ENCODE peak calls at places on chromosomes 5 and 9, in eight cellular contexts. R is thoracic aorta, X is A673, Y is lung, T is aorta, S is body of pancreas, O is left ventricle myocardium inferior, K is breast epithelium. H is an unnamed sample.

GRCh38 chr9:121631978-121632418 is 19.4 kb upstream of the DAB2IP start:
- DNase-seq in K (no peak), Y (no peak), O (no peak), T (no peak), R (no peak), S (no peak), X (no peak), H (no peak)

GRCh38 chr9:131121346-131121745 is 4.0 kb upstream of the NUP214 start:
- DNase-seq in T (no peak), Y (no peak), S (no peak), K (no peak), O (no peak), X (no peak), R (no peak), H (no peak)

GRCh38 chr9:107809859-107810492 is 320.4 kb upstream of the KLF4 start:
- DNase-seq in X (no peak), O (no peak), R (no peak), Y (no peak), S (no peak), K (no peak), T (no peak), H (no peak)

GRCh38 chr9:87514136-87514535 is 16.5 kb downstream of the DAPK1 start:
- DNase-seq in K (no peak), X (no peak), R (no peak), Y (no peak), O (no peak), T (no peak), S (no peak), H (no peak)

GRCh38 chr9:136552117-136552685 is 6.4 kb upstream of the NOTCH1 start:
- DNase-seq in K (peak), O (no peak), T (no peak), R (no peak), X (no peak), Y (no peak), S (no peak), H (no peak)

GRCh38 chr5:7850241-7850532 is 746 bp downstream of the CFAP90 start:
- DNase-seq in T (peak), S (no peak), X (no peak), Y (no peak), R (no peak), O (no peak), K (no peak), H (no peak)

GRCh38 chr5:74019923-74020322 is 393.9 kb downstream of the ARHGEF28 start:
- DNase-seq in O (no peak), Y (no peak), R (no peak), T (no peak), S (no peak), X (no peak), K (no peak), H (no peak)

GRCh38 chr5:9042241-9042640 is 503.6 kb downstream of the SEMA5A start:
- DNase-seq in K (no peak), T (no peak), Y (no peak), S (no peak), R (no peak), O (no peak), X (no peak), H (no peak)

GRCh38 chr9:136786451-136786850 is 4.7 kb upstream of the TMEM141 start:
- DNase-seq in T (peak), S (no peak), K (no peak), X (no peak), Y (no peak), R (no peak), O (no peak), H (no peak)

GRCh38 chr5:94057655-94058054 is 316.3 kb upstream of the POU5F2 start:
- DNase-seq in X (peak), R (no peak), O (no peak), S (no peak), T (no peak), Y (no peak), K (no peak), H (no peak)

GRCh38 chr9:38263534-38263933 is 129.0 kb upstream of the ALDH1B1 start:
- DNase-seq in S (no peak), R (no peak), K (no peak), Y (no peak), T (no peak), O (no peak), X (peak), H (no peak)

GRCh38 chr9:136021891-136022681 is 60.9 kb upstream of the UBAC1 start:
- DNase-seq in Y (no peak), R (no peak), X (no peak), O (peak), S (peak), T (no peak), K (no peak), H (no peak)

GRCh38 chr5:40405985-40406384 is 273.7 kb upstream of the PTGER4 start:
- DNase-seq in X (no peak), Y (no peak), O (no peak), T (no peak), R (no peak), K (no peak), S (no peak), H (no peak)

DNA sequence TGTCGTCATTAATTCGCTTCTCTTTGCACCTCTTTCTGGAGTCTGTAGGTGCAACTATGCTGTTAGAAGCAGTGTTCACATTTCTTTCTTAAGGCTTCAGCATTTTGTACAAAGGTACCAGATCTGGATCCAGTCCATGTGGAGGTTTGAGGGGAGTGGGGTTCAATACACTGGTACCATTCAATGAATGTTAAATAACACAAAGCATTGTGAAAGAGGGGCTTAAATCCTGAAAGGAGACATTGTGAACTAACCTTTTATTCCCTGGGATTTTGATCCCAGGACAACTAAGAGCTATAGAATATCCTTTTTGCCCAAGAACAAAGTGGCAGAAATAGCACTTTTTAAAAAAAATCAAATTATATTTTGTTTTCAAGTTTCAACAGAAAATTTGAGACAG is 107.7 kb upstream of the VCAN start:
- DNase-seq in T (no peak), X (no peak), K (no peak), Y (no peak), R (no peak), O (no peak), S (no peak), H (no peak)
- H3K4me3 ChIP-seq in T (no peak), X (no peak), K (no peak), Y (no peak), R (no peak), O (no peak), S (no peak), H (no peak)

DNA sequence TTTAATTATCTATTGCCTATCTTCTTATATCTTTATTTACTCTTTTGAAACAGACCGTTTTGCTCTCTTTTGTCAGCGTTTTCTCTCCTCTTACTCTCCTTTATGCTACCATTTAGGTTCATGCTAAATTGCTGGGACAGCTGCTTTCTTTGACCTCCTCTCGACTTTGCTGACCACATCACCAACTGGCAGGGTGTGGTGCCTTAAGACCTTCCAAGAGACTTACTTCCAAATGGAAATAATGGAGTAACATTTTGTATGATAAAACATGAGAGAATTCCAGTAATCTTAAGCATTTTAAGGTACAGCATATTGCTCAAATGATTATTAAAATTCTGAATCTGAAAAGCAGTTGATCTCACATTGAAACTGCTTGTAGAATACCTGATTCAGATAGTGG is 71.5 kb upstream of the MEF2C start:
- DNase-seq in O (no peak), R (no peak), X (no peak), S (no peak), Y (no peak), K (no peak), T (no peak), H (no peak)
- H3K27ac ChIP-seq in O (no peak), R (peak), X (no peak), S (no peak), Y (no peak), K (no peak), T (no peak), H (no peak)

GRCh38 chr5:10536511-10536910 is 27.4 kb upstream of the ANKRD33B start:
- DNase-seq in X (no peak), S (no peak), T (no peak), O (no peak), Y (no peak), R (no peak), K (no peak), H (no peak)

GRCh38 chr5:10538789-10539684 is 24.8 kb upstream of the ANKRD33B start:
- DNase-seq in Y (no peak), K (no peak), R (no peak), X (no peak), T (no peak), O (no peak), S (no peak), H (no peak)

GRCh38 chr5:10538103-10538788 is 25.6 kb upstream of the ANKRD33B start:
- DNase-seq in S (no peak), K (no peak), X (no peak), R (no peak), O (no peak), Y (no peak), T (no peak), H (no peak)

GRCh38 chr5:10536931-10537579 is 26.8 kb upstream of the ANKRD33B start:
- DNase-seq in S (no peak), K (no peak), O (no peak), R (no peak), T (no peak), X (no peak), Y (no peak), H (no peak)

GRCh38 chr5:10537614-10538013 is 26.3 kb upstream of the ANKRD33B start:
- DNase-seq in Y (no peak), T (no peak), R (no peak), S (no peak), O (no peak), K (no peak), X (no peak), H (no peak)
- H3K4me3 ChIP-seq in Y (no peak), T (no peak), R (peak), S (no peak), O (no peak), K (no peak), X (no peak), H (no peak)

DNA sequence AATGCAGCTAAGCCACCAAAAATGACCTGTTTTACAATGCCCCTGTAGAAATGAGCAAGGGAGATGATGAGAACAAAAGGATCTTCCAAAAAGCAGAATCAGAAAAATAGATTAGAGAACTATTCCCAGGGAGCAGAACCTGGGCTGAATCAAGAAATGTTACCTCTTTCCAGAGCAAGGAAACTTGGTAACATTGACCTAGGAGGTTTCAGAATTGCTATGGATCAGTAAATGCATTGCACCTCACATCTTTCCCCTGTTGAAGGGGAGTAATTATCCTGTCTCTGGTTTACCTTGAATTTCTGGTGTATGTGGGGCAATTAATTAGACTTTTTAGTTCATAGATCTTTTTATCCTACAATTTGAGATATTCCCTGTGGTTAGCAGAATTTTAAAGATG is 151.2 kb upstream of the RAI14 start:
- DNase-seq in X (no peak), T (no peak), O (no peak), R (no peak), K (no peak), Y (no peak), S (no peak), H (no peak)
- H3K27ac ChIP-seq in X (no peak), T (peak), O (no peak), R (peak), K (peak), Y (no peak), S (no peak), H (no peak)

GRCh38 chr5:45697211-45697610 is 1.0 kb upstream of the HCN1 start:
- DNase-seq in R (no peak), O (no peak), K (no peak), T (no peak), Y (no peak), X (peak), S (no peak), H (no peak)

GRCh38 chr5:45694255-45694834 is 1.8 kb downstream of the HCN1 start:
- DNase-seq in K (no peak), R (no peak), Y (no peak), T (no peak), X (peak), O (no peak), S (no peak), H (no peak)

GRCh38 chr5:45695011-45695667 is 1.0 kb downstream of the HCN1 start:
- DNase-seq in R (no peak), Y (no peak), O (no peak), X (peak), S (no peak), T (no peak), K (no peak), H (no peak)

GRCh38 chr5:45695680-45696093 is 493 bp downstream of the HCN1 start:
- DNase-seq in S (no peak), Y (no peak), K (no peak), T (peak), X (no peak), R (no peak), O (no peak), H (no peak)

DNA sequence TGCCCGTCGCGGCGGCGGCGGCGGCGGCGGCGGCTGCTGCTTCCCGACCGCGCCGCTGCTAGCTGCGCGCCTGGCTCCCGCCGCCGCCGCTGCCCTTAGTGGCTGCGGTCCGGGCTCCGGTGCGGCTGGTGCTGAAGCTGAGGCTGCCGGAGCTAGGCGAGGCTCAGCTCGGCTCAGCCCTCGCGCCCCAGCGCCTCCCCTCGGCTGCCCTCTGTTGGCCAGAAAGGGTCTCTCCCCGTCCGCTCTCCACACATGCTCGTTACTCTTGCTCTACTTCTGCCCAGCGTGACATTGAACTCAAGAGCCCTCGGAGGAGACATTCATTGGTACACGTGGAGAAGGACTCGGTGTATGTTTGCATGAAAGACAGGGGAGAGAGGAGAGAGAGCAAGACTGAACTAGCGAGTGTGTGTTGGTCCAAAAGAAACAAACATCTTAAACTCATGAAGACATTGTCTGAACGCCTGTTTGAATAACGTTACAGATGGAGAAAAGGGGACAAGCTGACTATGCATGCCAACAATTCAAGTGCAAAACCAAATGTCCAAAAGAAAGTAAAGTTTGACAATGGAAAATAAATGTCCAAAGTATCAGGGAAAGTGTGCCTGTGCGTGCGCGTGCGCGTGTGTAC is at the start of gene HCN1:
- DNase-seq in O (peak), K (peak), R (no peak), X (peak), Y (peak), T (peak), S (peak), H (no peak)
- H3K4me3 ChIP-seq in O (peak), K (peak), R (peak), X (peak), Y (no peak), T (peak), S (peak), H (peak)

GRCh38 chr9:30349526-30350513 is 2034.6 kb upstream of the ACO1 start:
- DNase-seq in R (no peak), O (no peak), K (no peak), S (no peak), Y (no peak), T (no peak), X (no peak), H (no peak)
- H3K27ac ChIP-seq in R (no peak), O (no peak), K (no peak), S (no peak), Y (no peak), T (no peak), X (no peak), H (no peak)

GRCh38 chr5:179270581-179271300 is 74.5 kb downstream of the ADAMTS2 start:
- DNase-seq in X (no peak), R (no peak), S (no peak), O (peak), T (peak), Y (no peak), K (no peak), H (no peak)
- H3K4me3 ChIP-seq in X (no peak), R (no peak), S (no peak), O (no peak), T (no peak), Y (no peak), K (no peak), H (no peak)

GRCh38 chr5:126961702-126962101 is 68.7 kb downstream of the MARCHF3 start:
- DNase-seq in R (no peak), K (no peak), Y (no peak), S (no peak), O (no peak), X (no peak), T (no peak), H (no peak)

GRCh38 chr5:126967808-126968466 is 62.4 kb downstream of the MARCHF3 start:
- DNase-seq in Y (no peak), S (no peak), R (no peak), X (no peak), T (no peak), O (no peak), K (no peak), H (no peak)

GRCh38 chr5:126965487-126965886 is 64.9 kb downstream of the MARCHF3 start:
- DNase-seq in R (no peak), O (no peak), K (no peak), X (no peak), Y (no peak), T (no peak), S (no peak), H (no peak)

GRCh38 chr5:126963822-126964375 is 66.5 kb downstream of the MARCHF3 start:
- DNase-seq in Y (no peak), S (no peak), K (no peak), T (no peak), X (no peak), R (no peak), O (no peak), H (no peak)

DNA sequence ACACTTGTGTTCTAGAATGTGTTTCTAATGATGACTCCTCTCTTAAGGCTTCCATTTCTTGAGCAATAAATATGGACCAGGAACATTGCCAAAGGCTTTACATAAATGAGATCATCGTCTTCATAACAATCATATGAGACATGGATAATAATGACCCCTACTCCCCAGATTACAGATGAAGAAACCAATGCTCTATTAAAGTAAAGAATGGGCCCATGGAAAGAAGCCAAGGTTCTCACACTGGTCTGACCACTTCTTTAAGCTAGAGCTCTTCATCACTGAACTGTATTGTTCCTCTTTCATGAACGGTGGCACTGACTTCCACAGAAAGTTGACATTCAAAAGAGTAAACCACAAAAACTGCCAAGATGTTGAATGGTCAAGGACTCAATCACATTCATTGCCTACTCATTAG is 65.3 kb downstream of the MARCHF3 start:
- DNase-seq in Y (no peak), O (no peak), T (no peak), S (no peak), K (no peak), X (peak), R (no peak), H (no peak)
- H3K27ac ChIP-seq in Y (peak), O (peak), T (no peak), S (no peak), K (no peak), X (no peak), R (no peak), H (no peak)

H was measured in esophagus squamous epithelium.